ENCODE peak calls at places on chromosome 14, in nine cellular contexts. W is activated CD8-positive, alpha-beta memory T cell treated with anti-CD3 and anti-CD28 coated beads for 4 hours; Y is NCI-H1092; M is stimulated activated CD8-positive, alpha-beta memory T cell treated with anti-CD3 and anti-CD28 coated beads, Interleukin-15, amount 100 ng/mL, for 1 hour; O is NCI-H510A treated with DMSO at 0.1 percent for 48 hours; L is activated CD4-positive, alpha-beta T cell treated with anti-CD3 and anti-CD28 coated beads for 4 hours; G is HT1080; I is T follicular helper cell; E is HEK293T. D is an unnamed sample.
A peak's percentile ranks its signal among the peaks of the same experiment; 100 is the strongest.

GRCh38 chr14:36167431-36167830 is 9.1 kb downstream of the PTCSC3 start:
- DNase-seq in G (no peak), W (no peak), M (no peak), I (no peak), O (no peak), Y (no peak), E (no peak), L (no peak), D (no peak)

GRCh38 chr14:69044965-69045555 is 66.0 kb upstream of the ACTN1 start:
- DNase-seq in I (no peak), L (no peak), G (no peak), O (no peak), E (no peak), M (no peak), Y (no peak), W (no peak), D (no peak)

GRCh38 chr14:74593241-74593985 is 18.6 kb downstream of the LTBP2 start:
- DNase-seq in L (no peak), W (no peak), I (no peak), Y (no peak), M (no peak), E (no peak), G (no peak), O (no peak), D (no peak)

GRCh38 chr14:35285168-35285990 is 6.8 kb upstream of the PSMA6 start:
- DNase-seq in M (no peak), L (peak; percentile 7), Y (no peak), O (no peak), E (no peak), G (peak; percentile 58), W (no peak), I (no peak), D (no peak)

GRCh38 chr14:106823552-106823951 is 1297.2 kb downstream of the TMEM121 start:
- DNase-seq in M (no peak), E (no peak), W (no peak), I (no peak), Y (no peak), G (no peak), O (no peak), L (no peak), D (no peak)

GRCh38 chr14:80216818-80217217 is 5.5 kb upstream of the DIO2 start:
- DNase-seq in L (no peak), E (no peak), G (no peak), O (no peak), W (no peak), M (no peak), I (no peak), Y (no peak), D (no peak)

GRCh38 chr14:72201645-72202044 is 269.4 kb downstream of the RGS6 start:
- DNase-seq in W (no peak), G (no peak), M (no peak), L (no peak), I (no peak), E (no peak), O (peak; percentile 63), Y (no peak), D (no peak)

GRCh38 chr14:68297871-68298468 is 478.4 kb downstream of the RAD51B start:
- DNase-seq in L (no peak), E (no peak), O (no peak), M (no peak), G (peak; percentile 44), W (no peak), I (no peak), Y (no peak), D (no peak)

GRCh38 chr14:69151458-69152180 is 1.3 kb downstream of the DCAF5 start:
- DNase-seq in O (peak; percentile 73), I (peak; percentile 71), M (peak; percentile 49), W (peak; percentile 61), G (peak; percentile 55), L (peak; percentile 78), E (peak; percentile 77), Y (peak; percentile 65), D (peak; percentile 84)

GRCh38 chr14:37196604-37197420 is 925 bp upstream of the MIPOL1 start:
- DNase-seq in M (no peak), E (no peak), Y (no peak), O (peak; percentile 36), I (no peak), G (no peak), W (no peak), L (no peak), D (no peak)

GRCh38 chr14:74546416-74546815 is 52.9 kb downstream of the ISCA2 start:
- DNase-seq in I (no peak), M (no peak), E (no peak), W (no peak), G (no peak), O (no peak), Y (no peak), L (no peak), D (no peak)

GRCh38 chr14:24941719-24942118 is 108.2 kb downstream of the STXBP6 start:
- DNase-seq in I (no peak), Y (peak; percentile 50), L (no peak), O (peak; percentile 87), E (no peak), M (no peak), W (no peak), G (no peak), D (no peak)

GRCh38 chr14:78399316-78399889 is 229.2 kb downstream of the NRXN3 start:
- DNase-seq in I (no peak), W (no peak), O (no peak), L (no peak), Y (no peak), E (no peak), G (peak; percentile 11), M (no peak), D (no peak)

GRCh38 chr14:50067723-50068495 is 48.5 kb downstream of the VCPKMT start:
- DNase-seq in O (no peak), E (no peak), G (peak; percentile 97), W (no peak), Y (no peak), L (no peak), I (no peak), M (no peak), D (no peak)

GRCh38 chr14:87745507-87746118 is 247.4 kb downstream of the GALC start:
- DNase-seq in Y (no peak), L (no peak), M (no peak), O (no peak), W (no peak), I (no peak), G (peak; percentile 54), E (peak; percentile 31), D (no peak)

GRCh38 chr14:93318927-93319326 is 13.9 kb downstream of the BTBD7 start:
- DNase-seq in W (no peak), I (no peak), L (no peak), O (peak; percentile 8), Y (no peak), E (no peak), G (peak; percentile 14), M (no peak), D (no peak)

GRCh38 chr14:51094282-51094821 is 553 bp downstream of the TRIM9 start:
- DNase-seq in G (no peak), I (no peak), O (peak; percentile 16), Y (peak; percentile 43), W (no peak), L (peak; percentile 4), E (peak; percentile 19), M (no peak), D (peak; percentile 48)

GRCh38 chr14:74913986-74914573 is 9.0 kb downstream of the RPS6KL1 start:
- DNase-seq in L (no peak), M (no peak), E (peak; percentile 70), O (peak; percentile 24), G (peak; percentile 65), I (no peak), W (no peak), Y (no peak), D (no peak)

GRCh38 chr14:93013368-93013719 is 90.4 kb downstream of the CHGA start:
- DNase-seq in E (no peak), L (no peak), W (no peak), O (no peak), M (no peak), I (no peak), G (no peak), Y (no peak), D (no peak)

GRCh38 chr14:67674480-67675218 is at the start of gene VTI1B:
- DNase-seq in G (peak; percentile 84), E (peak; percentile 87), O (peak; percentile 71), L (peak; percentile 74), I (peak; percentile 68), Y (peak; percentile 77), W (peak; percentile 54), M (peak; percentile 52), D (peak; percentile 83)

GRCh38 chr14:78153069-78153351 is 17.2 kb upstream of the NRXN3 start:
- DNase-seq in M (no peak), I (no peak), G (peak; percentile 15), Y (peak; percentile 25), O (no peak), E (no peak), W (no peak), L (no peak), D (no peak)

GRCh38 chr14:100369019-100369418 is 45.9 kb downstream of the SLC25A47 start:
- DNase-seq in E (no peak), Y (no peak), M (no peak), L (no peak), O (no peak), W (no peak), I (no peak), G (no peak), D (no peak)

GRCh38 chr14:73567951-73568885 is 795 bp upstream of the ACOT2 start:
- DNase-seq in W (no peak), E (no peak), M (no peak), G (no peak), Y (no peak), O (peak; percentile 61), I (no peak), L (peak; percentile 21), D (no peak)

GRCh38 chr14:47284283-47284682 is 391.1 kb downstream of the MDGA2 start:
- DNase-seq in L (no peak), O (no peak), W (no peak), M (no peak), I (no peak), E (no peak), G (no peak), Y (no peak), D (no peak)

GRCh38 chr14:101965145-101965531 is 765 bp downstream of the DYNC1H1 start:
- DNase-seq in W (peak; percentile 31), O (peak; percentile 15), Y (peak; percentile 41), G (peak; percentile 53), M (peak; percentile 24), E (peak; percentile 55), I (peak; percentile 31), L (peak; percentile 54), D (peak; percentile 84)

GRCh38 chr14:32720927-32721326 is 217.8 kb upstream of the NPAS3 start:
- DNase-seq in I (no peak), O (no peak), M (no peak), Y (no peak), W (no peak), E (no peak), G (no peak), L (no peak), D (no peak)

GRCh38 chr14:45258073-45258472 is 5.1 kb upstream of the MIS18BP1 start:
- DNase-seq in W (no peak), M (no peak), Y (no peak), E (no peak), L (no peak), O (no peak), G (no peak), I (no peak), D (no peak)

GRCh38 chr14:38941485-38941884 is 161.6 kb downstream of the SEC23A start:
- DNase-seq in E (no peak), M (no peak), O (no peak), L (no peak), Y (no peak), G (no peak), I (no peak), W (no peak), D (no peak)

GRCh38 chr14:105080161-105080560 is 14.9 kb upstream of the GPR132 start:
- DNase-seq in O (no peak), E (no peak), I (no peak), G (no peak), W (no peak), Y (no peak), M (no peak), L (no peak), D (no peak)

GRCh38 chr14:80390911-80391310 is 179.6 kb upstream of the DIO2 start:
- DNase-seq in E (no peak), Y (no peak), L (no peak), G (peak; percentile 82), I (no peak), O (no peak), W (no peak), M (no peak), D (no peak)

GRCh38 chr14:32007755-32008374 is 69.2 kb upstream of the ARHGAP5 start:
- DNase-seq in M (no peak), O (no peak), Y (no peak), W (no peak), I (no peak), E (no peak), L (no peak), G (no peak), D (no peak)

D was measured in Peyer's patch.